ENCODE peak calls at places on chromosomes 12 and 14, in eight cellular contexts. Y is tibial artery, K is mammary epithelial cell, E is spleen, O is esophagus squamous epithelium, N is pancreas, B is DND-41, J is prostate gland. X is an unnamed sample.

GRCh38 chr12:101116911-101117310 is 93.1 kb downstream of the SLC5A8 start:
- DNase-seq in E (no peak), K (no peak), J (no peak), O (no peak), Y (no peak), B (no peak), N (no peak), X (no peak)

GRCh38 chr14:95511687-95512086 is 4.8 kb downstream of the SYNE3 start:
- DNase-seq in Y (no peak), N (no peak), B (no peak), O (no peak), K (no peak), E (no peak), J (no peak), X (no peak)

GRCh38 chr12:106897082-106897481 is 58.6 kb upstream of the TMEM263 start:
- DNase-seq in J (no peak), K (no peak), E (no peak), O (no peak), B (no peak), Y (no peak), N (no peak), X (no peak)

GRCh38 chr14:70644016-70644415 is 2.3 kb downstream of the TTC9 start:
- DNase-seq in K (no peak), J (no peak), B (no peak), N (no peak), Y (no peak), E (no peak), O (no peak), X (no peak)

GRCh38 chr14:98507269-98507668 is 764.7 kb downstream of the BCL11B start:
- DNase-seq in K (peak; percentile 43), N (no peak), J (no peak), Y (no peak), B (no peak), O (no peak), E (no peak), X (no peak)

GRCh38 chr14:53808042-53808441 is 148.6 kb downstream of the BMP4 start:
- DNase-seq in B (no peak), J (no peak), E (no peak), O (no peak), K (no peak), N (no peak), Y (no peak), X (no peak)

GRCh38 chr12:26906704-26907103 is 31.1 kb downstream of the INTS13 start:
- DNase-seq in Y (no peak), K (peak; percentile 14), O (no peak), J (no peak), E (no peak), B (peak; percentile 63), N (no peak), X (no peak)

GRCh38 chr12:25716842-25717241 is 163.8 kb upstream of the LMNTD1 start:
- DNase-seq in J (no peak), Y (no peak), K (no peak), O (no peak), B (no peak), N (no peak), E (no peak), X (no peak)

GRCh38 chr14:37508500-37508899 is 86.5 kb downstream of the FOXA1 start:
- DNase-seq in E (no peak), O (no peak), Y (no peak), J (no peak), N (no peak), K (no peak), B (no peak), X (no peak)

GRCh38 chr12:99131761-99132199 is 486.7 kb downstream of the APAF1 start:
- DNase-seq in N (peak; percentile 39), J (no peak), K (no peak), B (no peak), O (no peak), E (no peak), Y (no peak), X (no peak)

GRCh38 chr12:29611906-29612305 is 114.4 kb upstream of the OVCH1 start:
- DNase-seq in N (no peak), Y (no peak), O (no peak), K (peak; percentile 42), B (no peak), E (no peak), J (no peak), X (no peak)

GRCh38 chr12:27575099-27575779 is 51.2 kb downstream of the PPFIBP1 start:
- DNase-seq in K (no peak), B (no peak), N (no peak), E (no peak), J (no peak), O (no peak), Y (no peak), X (no peak)

DNA sequence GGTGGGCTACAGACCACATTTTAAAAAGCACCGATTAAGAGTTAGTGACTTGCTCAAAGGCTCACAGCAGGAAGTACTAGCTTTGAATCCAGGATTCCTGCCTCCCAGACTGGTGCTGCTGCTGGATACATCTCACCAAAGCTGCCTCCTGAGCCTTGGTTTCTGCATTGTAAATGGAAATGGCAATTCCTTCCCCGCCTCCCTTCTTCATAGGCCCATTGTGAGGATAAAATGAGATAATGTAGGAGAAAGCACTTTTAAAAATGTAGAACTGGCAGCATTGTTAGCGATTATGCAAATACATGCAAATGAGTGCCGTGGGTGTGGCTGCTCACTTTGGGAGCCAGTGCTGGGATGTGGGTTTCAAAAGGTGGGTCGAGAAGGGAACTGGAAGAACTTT is 15.4 kb downstream of the PDE1B start:
- DNase-seq in E (no peak), B (no peak), J (no peak), Y (no peak), K (no peak), O (no peak), N (no peak), X (no peak)
- H3K27ac ChIP-seq in E (no peak overlapping the region), B (no peak overlapping the region), J (no peak overlapping the region), Y (no peak overlapping the region), K (no peak overlapping the region), O (no peak overlapping the region), N (no peak overlapping the region), X (no peak overlapping the region)

DNA sequence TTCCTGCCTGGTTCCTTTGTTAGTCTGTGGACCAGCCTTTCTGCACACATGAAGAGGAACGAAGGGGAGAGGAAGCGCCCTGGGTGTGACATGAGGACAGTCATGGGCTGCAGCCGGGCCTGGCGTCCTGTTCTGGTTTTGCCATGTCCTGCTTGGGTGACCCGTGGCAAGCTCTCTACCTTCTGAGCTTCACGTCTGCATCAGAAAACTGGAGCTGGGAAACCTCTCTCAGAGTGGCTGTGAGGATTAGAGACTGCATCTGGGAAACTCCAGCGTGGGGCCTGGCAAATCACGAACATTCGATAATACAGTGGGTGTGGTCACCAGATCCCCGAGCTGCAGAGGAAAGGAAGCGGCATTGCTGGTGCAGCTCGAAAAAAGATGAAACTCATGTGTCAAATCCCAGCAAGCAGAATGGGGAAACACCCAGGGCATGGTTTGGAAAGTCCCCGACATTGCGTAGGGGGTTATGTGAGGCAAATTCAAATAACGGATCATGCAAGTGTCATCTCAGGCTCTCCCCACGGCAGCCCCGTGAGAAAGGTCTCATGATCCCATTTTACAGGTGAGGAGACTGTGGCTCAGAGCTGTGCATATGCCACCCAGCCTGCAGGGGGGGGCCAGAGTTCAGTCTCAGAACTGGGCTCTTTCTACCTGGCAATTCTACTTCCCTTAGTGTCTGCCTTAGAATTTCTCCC is 98.2 kb upstream of the VRK1 start:
- DNase-seq in K (no peak), B (peak; percentile 7), O (no peak), Y (no peak), E (no peak), N (no peak), J (no peak), X (no peak)
- TF ChIP-seq CTCF in K (no peak), B (peak; percentile 42), O (no peak), Y (no peak), E (no peak), N (no peak), J (no peak), X (no peak)

DNA sequence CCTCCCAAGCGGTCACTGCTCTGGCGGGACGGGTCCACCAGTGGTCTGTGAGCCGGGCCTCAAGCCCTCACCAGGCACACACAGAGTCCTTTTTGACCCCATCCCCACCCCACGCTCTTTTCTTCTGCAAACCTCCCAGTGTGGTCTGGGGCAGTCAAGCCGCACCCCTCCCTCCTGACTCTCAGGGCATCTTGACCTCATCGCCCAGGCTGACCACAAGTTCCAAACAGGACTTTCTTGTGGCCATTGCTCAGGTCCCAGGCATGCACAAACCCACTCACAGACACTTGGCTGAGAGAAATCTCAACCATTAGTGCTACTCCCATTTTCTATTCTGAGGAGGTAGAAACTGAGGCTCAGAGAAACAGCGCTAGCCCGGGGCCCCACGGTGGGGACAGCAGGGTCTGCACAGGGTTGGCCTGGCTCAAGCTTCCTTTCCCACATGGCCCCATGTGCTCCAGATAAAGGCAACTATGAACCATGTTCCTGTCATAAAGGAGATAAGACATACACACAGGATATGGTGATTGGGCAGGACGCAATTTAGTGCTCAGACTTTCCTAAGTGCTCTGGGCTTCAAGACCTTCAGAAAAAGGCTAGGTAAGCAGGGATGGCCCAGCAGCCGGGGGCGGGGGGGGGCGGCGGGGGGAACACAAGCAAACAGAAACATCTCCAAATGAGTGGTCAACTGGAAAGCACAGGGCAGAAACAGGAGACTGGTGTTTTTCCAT is 69.6 kb downstream of the ITPK1 start:
- DNase-seq in Y (no peak), J (no peak), K (peak; percentile 53), B (no peak), N (no peak), E (peak; percentile 69), O (no peak), X (no peak)
- H3K4me1 ChIP-seq in Y (peaks cover 57% of the 10 kb centered on the region), J (peaks cover 25% of the 10 kb centered on the region), K (peaks cover 68% of the 10 kb centered on the region), B (no peaks in the 10 kb centered on the region), N (peaks cover 22% of the 10 kb centered on the region), E (peaks cover 44% of the 10 kb centered on the region), O (peaks cover 80% of the 10 kb centered on the region), X (peaks cover 88% of the 10 kb centered on the region)

GRCh38 chr12:2456813-2457186 is 338.0 kb upstream of the FKBP4 start:
- DNase-seq in O (no peak), E (no peak), K (no peak), N (no peak), J (no peak), B (no peak), Y (no peak), X (peak; percentile 45)
- H3K27ac ChIP-seq in O (no peak overlapping the region), E (no peak overlapping the region), K (no peak overlapping the region), N (no peak overlapping the region), J (no peak overlapping the region), B (no peak overlapping the region), Y (no peak overlapping the region), X (no peak overlapping the region)

DNA sequence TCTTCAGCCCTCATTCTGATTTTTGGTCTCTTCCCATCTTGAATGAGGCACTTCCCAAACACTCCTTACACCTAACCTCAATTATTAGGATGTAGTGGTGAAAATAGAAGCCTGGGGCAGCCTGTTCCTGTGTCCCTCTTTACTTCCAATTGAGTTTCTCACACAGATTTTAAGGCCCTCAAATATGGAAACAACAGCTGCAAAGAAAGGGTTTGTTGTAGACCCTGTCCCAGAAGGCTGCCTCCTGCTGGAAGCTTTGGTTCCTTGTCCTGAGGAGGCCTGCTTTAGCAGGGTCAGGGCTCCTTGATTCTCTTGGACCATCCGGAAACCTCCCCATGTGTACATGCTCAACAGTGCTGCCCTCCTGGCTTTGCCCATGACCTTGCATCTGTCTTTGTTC is 101.3 kb downstream of the TGFB3 start:
- DNase-seq in Y (no peak), O (no peak), E (no peak), B (no peak), K (no peak), N (no peak), J (no peak), X (no peak)
- TF ChIP-seq CTCF in Y (no peak), O (no peak), E (no peak), B (peak; percentile 17), K (no peak), N (no peak), J (no peak), X (no peak)

X was measured in RWPE2.